ENCODE peak calls at places on chromosomes 6 and 20, in five cellular contexts. One of them, this sample, is unnamed.
A peak's percentile ranks its signal among the peaks of the same experiment; 100 is the strongest.

GRCh38 chr6:150596439-150596838 is 3.2 kb upstream of the PLEKHG1 start:
- DNase-seq in esophagus squamous epithelium: no peak
- DNase-seq in A549: no peak
- DNase-seq in transverse colon: peak; percentile 56
- DNase-seq in suprapubic skin: no peak
- DNase-seq in this sample: no peak

GRCh38 chr6:82989891-82990290 is 75.8 kb downstream of the UBE3D start:
- DNase-seq in suprapubic skin: no peak
- DNase-seq in esophagus squamous epithelium: no peak
- DNase-seq in transverse colon: no peak
- DNase-seq in A549: no peak
- DNase-seq in this sample: no peak

GRCh38 chr6:100346828-100347227 is 117.9 kb downstream of the SIM1 start:
- DNase-seq in transverse colon: no peak
- DNase-seq in suprapubic skin: no peak
- DNase-seq in esophagus squamous epithelium: no peak
- DNase-seq in A549: peak; percentile 3
- DNase-seq in this sample: no peak

GRCh38 chr6:14716499-14717146 is 529.2 kb upstream of the JARID2 start:
- DNase-seq in suprapubic skin: no peak
- DNase-seq in esophagus squamous epithelium: no peak
- DNase-seq in transverse colon: no peak
- DNase-seq in A549: no peak
- DNase-seq in this sample: no peak

GRCh38 chr6:101826259-101826658 is 432.8 kb downstream of the GRIK2 start:
- DNase-seq in A549: no peak
- DNase-seq in transverse colon: no peak
- DNase-seq in suprapubic skin: no peak
- DNase-seq in esophagus squamous epithelium: no peak
- DNase-seq in this sample: no peak

GRCh38 chr6:56542367-56543331 is 100.0 kb downstream of the DST start:
- DNase-seq in suprapubic skin: peak; percentile 97
- DNase-seq in transverse colon: peak; percentile 94
- DNase-seq in esophagus squamous epithelium: peak; percentile 67
- DNase-seq in A549: peak; percentile 93
- DNase-seq in this sample: peak; percentile 93

GRCh38 chr20:59751075-59751711 is 146.9 kb downstream of the PHACTR3 start:
- DNase-seq in suprapubic skin: no peak
- DNase-seq in transverse colon: peak; percentile 67
- DNase-seq in esophagus squamous epithelium: no peak
- DNase-seq in A549: peak; percentile 68
- DNase-seq in this sample: no peak

GRCh38 chr20:48636301-48636700 is 191.5 kb downstream of the PREX1 start:
- DNase-seq in A549: no peak
- DNase-seq in suprapubic skin: no peak
- DNase-seq in transverse colon: no peak
- DNase-seq in esophagus squamous epithelium: no peak
- DNase-seq in this sample: no peak

GRCh38 chr20:42857446-42857845 is 332.3 kb downstream of the PTPRT start:
- DNase-seq in transverse colon: no peak
- DNase-seq in A549: no peak
- DNase-seq in esophagus squamous epithelium: no peak
- DNase-seq in suprapubic skin: no peak
- DNase-seq in this sample: no peak

GRCh38 chr20:34708621-34709043 is 4.5 kb downstream of the TP53INP2 start:
- DNase-seq in esophagus squamous epithelium: no peak
- DNase-seq in suprapubic skin: no peak
- DNase-seq in transverse colon: peak; percentile 72
- DNase-seq in A549: peak; percentile 67
- DNase-seq in this sample: peak; percentile 73

GRCh38 chr6:68572525-68572924 is 62.6 kb upstream of the ADGRB3 start:
- DNase-seq in A549: peak; percentile 47
- DNase-seq in esophagus squamous epithelium: no peak
- DNase-seq in transverse colon: no peak
- DNase-seq in suprapubic skin: no peak
- DNase-seq in this sample: no peak

GRCh38 chr6:11650297-11650696 is 112.7 kb downstream of the TMEM170B start:
- DNase-seq in A549: peak; percentile 35
- DNase-seq in esophagus squamous epithelium: no peak
- DNase-seq in suprapubic skin: no peak
- DNase-seq in transverse colon: no peak
- DNase-seq in this sample: no peak

GRCh38 chr6:15656145-15656544 is 6.7 kb downstream of the DTNBP1 start:
- DNase-seq in A549: no peak
- DNase-seq in transverse colon: no peak
- DNase-seq in esophagus squamous epithelium: no peak
- DNase-seq in suprapubic skin: no peak
- DNase-seq in this sample: no peak

GRCh38 chr20:53899351-53900167 is 170.8 kb downstream of the BCAS1 start:
- DNase-seq in A549: peak; percentile 80
- DNase-seq in suprapubic skin: peak; percentile 21
- DNase-seq in esophagus squamous epithelium: no peak
- DNase-seq in transverse colon: peak; percentile 68
- DNase-seq in this sample: peak; percentile 72

GRCh38 chr6:73062837-73063236 is 162.5 kb downstream of the KHDC1L start:
- DNase-seq in A549: no peak
- DNase-seq in esophagus squamous epithelium: no peak
- DNase-seq in suprapubic skin: no peak
- DNase-seq in transverse colon: no peak
- DNase-seq in this sample: no peak

GRCh38 chr6:3490622-3490980 is 33.8 kb upstream of the SLC22A23 start:
- DNase-seq in esophagus squamous epithelium: no peak
- DNase-seq in transverse colon: no peak
- DNase-seq in A549: no peak
- DNase-seq in suprapubic skin: no peak
- DNase-seq in this sample: no peak

GRCh38 chr20:58722379-58722778 is 29.8 kb downstream of the NPEPL1 start:
- DNase-seq in esophagus squamous epithelium: no peak
- DNase-seq in transverse colon: no peak
- DNase-seq in suprapubic skin: no peak
- DNase-seq in A549: no peak
- DNase-seq in this sample: peak; percentile 48

GRCh38 chr20:14948416-14948815 is 611.0 kb upstream of the FLRT3 start:
- DNase-seq in transverse colon: no peak
- DNase-seq in A549: peak; percentile 37
- DNase-seq in suprapubic skin: no peak
- DNase-seq in esophagus squamous epithelium: no peak
- DNase-seq in this sample: no peak

GRCh38 chr6:27834879-27835549 is 77.2 kb downstream of the OR2B2 start:
- DNase-seq in transverse colon: no peak
- DNase-seq in suprapubic skin: no peak
- DNase-seq in A549: no peak
- DNase-seq in esophagus squamous epithelium: no peak
- DNase-seq in this sample: no peak

GRCh38 chr20:22584630-22584921 is 204 bp upstream of the FOXA2 start:
- DNase-seq in suprapubic skin: no peak
- DNase-seq in transverse colon: peak; percentile 88
- DNase-seq in A549: peak; percentile 96
- DNase-seq in esophagus squamous epithelium: no peak
- DNase-seq in this sample: no peak

GRCh38 chr6:114218421-114218820 is 124.4 kb downstream of the HS3ST5 start:
- DNase-seq in A549: no peak
- DNase-seq in transverse colon: no peak
- DNase-seq in esophagus squamous epithelium: no peak
- DNase-seq in suprapubic skin: no peak
- DNase-seq in this sample: no peak

GRCh38 chr6:31615748-31616147 is 714 bp downstream of the AIF1 start:
- DNase-seq in esophagus squamous epithelium: no peak
- DNase-seq in A549: no peak
- DNase-seq in transverse colon: no peak
- DNase-seq in suprapubic skin: no peak
- DNase-seq in this sample: no peak
- H3K4me3 ChIP-seq in esophagus squamous epithelium: no peak overlapping the region
- H3K4me3 ChIP-seq in A549: no peak overlapping the region
- H3K4me3 ChIP-seq in transverse colon: no peak overlapping the region
- H3K4me3 ChIP-seq in suprapubic skin: peak overlapping the region; percentile 8
- H3K4me3 ChIP-seq in this sample: no peak overlapping the region

GRCh38 chr6:143457563-143458359 is 7.2 kb downstream of the PEX3 start:
- DNase-seq in A549: no peak
- DNase-seq in suprapubic skin: no peak
- DNase-seq in transverse colon: no peak
- DNase-seq in esophagus squamous epithelium: no peak
- DNase-seq in this sample: no peak
- H3K27ac ChIP-seq in A549: no peak overlapping the region
- H3K27ac ChIP-seq in suprapubic skin: no peak overlapping the region
- H3K27ac ChIP-seq in transverse colon: no peak overlapping the region
- H3K27ac ChIP-seq in esophagus squamous epithelium: peak overlapping the region; percentile 59
- H3K27ac ChIP-seq in this sample: no peak overlapping the region

DNA sequence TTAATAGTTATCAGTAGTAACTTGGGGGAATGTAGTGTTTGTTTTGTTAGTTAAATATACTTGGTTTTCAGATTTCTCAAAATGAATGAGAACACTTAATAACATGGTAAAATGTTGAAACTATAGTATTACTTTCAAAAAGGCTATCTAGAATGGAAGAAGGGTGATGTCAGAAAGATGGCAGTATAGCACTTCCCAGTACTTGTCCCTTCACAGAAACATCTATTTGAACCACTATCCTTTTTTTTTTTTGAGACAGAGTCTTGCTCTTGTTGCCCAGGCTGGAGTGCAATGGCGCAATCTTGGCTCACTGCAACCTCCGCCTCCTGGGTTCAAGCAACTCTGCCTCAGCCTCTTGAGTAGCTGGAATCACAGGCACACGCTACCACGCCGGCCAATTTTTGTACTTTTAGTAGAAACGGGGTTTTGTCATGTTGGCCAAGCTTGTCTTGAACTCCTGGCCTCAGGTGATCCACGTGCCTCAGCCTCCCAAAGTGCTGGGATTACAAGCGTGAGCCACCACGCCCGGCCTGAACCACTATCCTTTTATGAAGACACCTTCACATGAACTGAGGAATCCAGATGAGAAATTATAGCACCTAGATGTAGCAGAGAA is 4.7 kb upstream of the ECHDC1 start:
- DNase-seq in suprapubic skin: no peak
- DNase-seq in esophagus squamous epithelium: no peak
- DNase-seq in transverse colon: no peak
- DNase-seq in A549: no peak
- DNase-seq in this sample: no peak
- H3K4me3 ChIP-seq in suprapubic skin: no peak overlapping the region
- H3K4me3 ChIP-seq in esophagus squamous epithelium: no peak overlapping the region
- H3K4me3 ChIP-seq in transverse colon: no peak overlapping the region
- H3K4me3 ChIP-seq in A549: no peak overlapping the region
- H3K4me3 ChIP-seq in this sample: no peak overlapping the region

DNA sequence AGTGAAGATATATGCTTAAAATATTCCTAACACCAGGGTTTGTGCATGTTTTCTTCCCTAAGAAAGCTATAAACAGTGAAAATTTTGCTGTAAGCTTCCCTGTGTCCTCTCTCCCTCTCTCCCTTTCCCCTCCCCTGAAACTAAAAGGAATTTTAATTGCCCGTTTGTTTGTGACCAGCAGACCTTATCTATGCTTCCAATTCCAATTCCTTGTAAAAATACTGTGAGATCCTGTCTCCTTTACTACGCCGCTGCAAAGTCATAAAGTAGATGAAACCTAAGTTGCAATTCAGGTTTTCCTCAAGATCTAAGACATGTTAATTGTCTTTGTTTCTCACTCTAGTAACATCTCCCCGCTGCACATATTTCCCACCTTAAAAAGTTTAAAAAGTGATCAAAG is 82.3 kb downstream of the DNAH8 start:
- DNase-seq in suprapubic skin: no peak
- DNase-seq in transverse colon: no peak
- DNase-seq in esophagus squamous epithelium: no peak
- DNase-seq in A549: no peak
- DNase-seq in this sample: no peak
- H3K27ac ChIP-seq in suprapubic skin: no peak overlapping the region
- H3K27ac ChIP-seq in transverse colon: no peak overlapping the region
- H3K27ac ChIP-seq in esophagus squamous epithelium: no peak overlapping the region
- H3K27ac ChIP-seq in A549: no peak overlapping the region
- H3K27ac ChIP-seq in this sample: no peak overlapping the region

DNA sequence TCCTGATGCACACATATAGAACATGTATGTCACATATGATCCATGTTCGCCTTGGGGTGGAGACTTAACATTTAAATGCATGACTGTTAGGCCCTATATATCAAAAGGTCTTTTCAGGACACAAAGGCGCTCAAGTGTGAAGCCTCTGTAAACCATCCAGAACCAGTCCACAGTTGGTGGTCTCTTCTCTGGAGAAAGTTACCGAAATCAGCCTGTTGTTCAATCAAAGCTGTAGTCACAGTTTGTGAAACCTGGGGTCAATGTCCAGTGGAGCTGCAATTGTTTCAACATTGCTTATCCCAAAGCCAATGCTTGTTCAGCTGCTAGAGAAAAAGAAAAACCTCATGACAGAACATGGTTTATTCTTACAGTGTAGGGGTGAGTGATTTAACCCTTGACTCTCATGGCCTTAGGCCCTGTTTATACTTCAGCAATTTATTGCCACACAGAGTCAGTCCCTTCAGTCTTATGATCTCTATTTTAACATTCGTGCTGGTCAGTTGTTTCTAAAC is 193.6 kb upstream of the CST7 start:
- DNase-seq in transverse colon: no peak
- DNase-seq in esophagus squamous epithelium: no peak
- DNase-seq in suprapubic skin: no peak
- DNase-seq in A549: no peak
- DNase-seq in this sample: no peak
- H3K4me3 ChIP-seq in transverse colon: no peak overlapping the region
- H3K4me3 ChIP-seq in esophagus squamous epithelium: no peak overlapping the region
- H3K4me3 ChIP-seq in suprapubic skin: no peak overlapping the region
- H3K4me3 ChIP-seq in A549: no peak overlapping the region
- H3K4me3 ChIP-seq in this sample: no peak overlapping the region

This sample was measured in ascending aorta.